ENCODE peak calls at places on chromosomes 7 and 10, in seven cellular contexts. B, J, F, W, I, P and D are unnamed samples. For H3K9me3, the result is how much of the 10 kb centered on the place peaks cover.

GRCh38 chr7:152059311-152059710 is 33.8 kb downstream of the GALNT11 start:
- DNase-seq in B (no peak), J (no peak), F (no peak), W (no peak), I (no peak), P (no peak), D (no peak)

GRCh38 chr10:101295266-101295665 is 58.7 kb upstream of the BTRC start:
- DNase-seq in B (no peak), J (no peak), F (no peak), W (no peak), I (no peak), P (no peak), D (no peak)

GRCh38 chr10:73641272-73642060 is at the start of gene MYOZ1:
- DNase-seq in B (no peak), J (peak), F (no peak), W (no peak), I (peak), P (no peak), D (no peak)

GRCh38 chr10:33333260-33334169 is 952 bp downstream of the NRP1 start:
- DNase-seq in B (no peak), J (no peak), F (peak), W (peak), I (peak), P (no peak), D (no peak)

GRCh38 chr10:91090761-91091529 is 129.5 kb upstream of the PCGF5 start:
- DNase-seq in B (no peak), J (no peak), F (no peak), W (no peak), I (peak), P (no peak), D (no peak)

GRCh38 chr7:27897441-27897847 is 157.5 kb downstream of the TAX1BP1 start:
- DNase-seq in B (peak), J (peak), F (no peak), W (no peak), I (no peak), P (no peak), D (no peak)

GRCh38 chr7:21844742-21845141 is 101.0 kb downstream of the CDCA7L start:
- DNase-seq in B (no peak), J (no peak), F (no peak), W (no peak), I (peak), P (no peak), D (no peak)

GRCh38 chr10:132506711-132507466 is 30.7 kb upstream of the INPP5A start:
- DNase-seq in B (no peak), J (no peak), F (no peak), W (no peak), I (peak), P (no peak), D (no peak)

GRCh38 chr10:34522542-34522941 is 292.6 kb downstream of the PARD3 start:
- DNase-seq in B (no peak), J (peak), F (no peak), W (peak), I (peak), P (no peak), D (no peak)

GRCh38 chr7:19317461-19317860 is 172.2 kb upstream of the FERD3L start:
- DNase-seq in B (no peak), J (no peak), F (no peak), W (no peak), I (no peak), P (no peak), D (no peak)

GRCh38 chr10:120600871-120601644 is 144.0 kb downstream of the PLPP4 start:
- DNase-seq in B (no peak), J (peak), F (no peak), W (no peak), I (peak), P (no peak), D (no peak)

GRCh38 chr10:58280485-58280884 is 11.5 kb downstream of the CISD1 start:
- DNase-seq in B (no peak), J (no peak), F (no peak), W (no peak), I (peak), P (no peak), D (no peak)

GRCh38 chr10:114374141-114374791 is 30.0 kb downstream of the AFAP1L2 start:
- DNase-seq in B (peak), J (no peak), F (no peak), W (no peak), I (peak), P (peak), D (no peak)

GRCh38 chr10:90856964-90857634 is 740 bp downstream of the HTR7 start:
- DNase-seq in B (no peak), J (no peak), F (peak), W (no peak), I (peak), P (no peak), D (no peak)

GRCh38 chr10:13859979-13860619 is 273.3 kb downstream of the PRPF18 start:
- DNase-seq in B (no peak), J (no peak), F (no peak), W (no peak), I (peak), P (no peak), D (no peak)

GRCh38 chr7:34875481-34875880 is 161.8 kb downstream of the DPY19L1 start:
- DNase-seq in B (no peak), J (no peak), F (no peak), W (no peak), I (no peak), P (no peak), D (no peak)

GRCh38 chr7:151736403-151736909 is 140.5 kb downstream of the PRKAG2 start:
- DNase-seq in B (peak), J (peak), F (no peak), W (peak), I (peak), P (peak), D (no peak)

DNA sequence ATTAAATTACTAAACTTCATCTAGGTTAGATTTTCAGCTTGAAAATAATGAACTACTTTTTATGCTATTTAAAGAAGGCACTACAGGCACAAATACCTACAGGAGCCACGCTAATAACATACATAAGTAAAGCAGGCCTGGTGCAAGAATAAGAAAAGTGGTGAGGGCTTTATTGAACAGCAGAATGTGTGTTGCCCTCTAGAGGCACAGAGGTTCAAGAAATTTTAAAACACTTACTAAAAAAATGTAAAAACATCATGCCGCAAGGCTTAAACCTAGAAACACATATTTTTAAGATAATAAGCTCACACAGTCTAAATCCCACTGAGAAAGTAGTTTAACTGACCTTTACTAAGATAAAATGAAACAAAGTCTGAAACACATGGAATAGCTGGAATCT is 20.3 kb downstream of the CACUL1 start:
- DNase-seq in B (no peak), J (no peak), F (no peak), W (no peak), I (no peak), P (no peak), D (no peak)
- TF ChIP-seq CTCF in B (no peak), J (peak), F (no peak), W (peak), I (peak), P (no peak), D (peak)

GRCh38 chr10:123391275-123392028 is 237.2 kb downstream of the BUB3 start:
- DNase-seq in B (no peak), J (peak), F (no peak), W (no peak), I (no peak), P (no peak), D (no peak)
- H3K9me3 ChIP-seq in B (under half), J (under half), F (under half), W (under half), I (under half), P (under half), D (under half)

GRCh38 chr7:46685051-46685450 is 764.0 kb upstream of the IGFBP3 start:
- DNase-seq in B (no peak), J (no peak), F (no peak), W (no peak), I (no peak), P (no peak), D (no peak)
- TF ChIP-seq CTCF in B (no peak), J (no peak), F (no peak), W (no peak), I (no peak), P (peak), D (no peak)

GRCh38 chr7:99535667-99536066 is 16.2 kb downstream of the FAM200A start:
- DNase-seq in B (no peak), J (no peak), F (no peak), W (no peak), I (no peak), P (no peak), D (no peak)
- H3K9me3 ChIP-seq in B (under half), J (under half), F (under half), W (half or more), I (under half), P (under half), D (under half)

DNA sequence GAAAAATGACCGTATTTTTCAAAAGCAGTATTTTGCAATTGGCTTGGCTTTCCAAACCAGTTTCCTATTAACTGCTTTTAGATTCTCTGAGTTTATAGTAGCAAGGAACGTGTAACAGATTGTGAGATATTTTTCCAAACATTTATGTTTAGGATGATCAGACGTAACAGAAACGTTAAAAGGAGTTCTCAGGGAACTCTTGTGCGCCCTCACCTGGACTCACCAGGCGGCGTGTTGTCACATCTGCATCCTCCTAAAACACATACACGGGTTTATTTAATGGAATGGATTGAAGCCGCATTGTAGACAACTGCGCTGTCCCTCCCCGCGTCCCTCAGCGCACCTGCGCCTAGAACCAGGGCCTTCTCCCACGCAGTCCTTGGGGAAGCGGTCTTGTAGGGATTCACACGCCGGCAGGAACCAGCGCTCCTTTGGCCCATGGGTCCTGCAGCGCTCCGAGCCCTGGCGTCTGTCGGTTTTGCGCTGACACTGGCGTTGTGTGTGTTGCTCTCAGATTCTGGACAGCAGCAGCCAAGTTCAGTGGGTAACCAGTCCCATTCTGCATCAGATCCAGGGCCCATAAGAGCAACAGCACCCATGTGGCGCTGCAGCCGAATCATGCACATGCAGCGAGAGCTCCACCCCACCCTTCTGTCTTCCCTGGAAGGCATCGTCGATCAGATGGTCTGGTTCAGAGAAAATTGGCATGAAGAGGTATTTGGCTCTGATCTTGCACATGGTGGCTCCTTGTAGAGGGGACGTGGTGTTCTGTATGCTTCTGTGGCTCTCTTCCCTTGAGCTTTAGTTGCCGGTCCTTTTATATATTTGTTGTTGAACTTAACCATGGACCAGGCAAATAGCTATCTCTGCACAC is 114.9 kb downstream of the TRRAP start:
- DNase-seq in B (no peak), J (no peak), F (no peak), W (peak), I (no peak), P (no peak), D (no peak)
- TF ChIP-seq CTCF in B (no peak), J (no peak), F (no peak), W (no peak), I (no peak), P (no peak), D (no peak)

GRCh38 chr7:88546808-88547207 is 212.7 kb upstream of the ZNF804B start:
- DNase-seq in B (no peak), J (peak), F (no peak), W (peak), I (peak), P (no peak), D (no peak)
- H3K9me3 ChIP-seq in B (under half), J (under half), F (under half), W (under half), I (under half), P (under half), D (under half)

GRCh38 chr10:124649209-124649608 is 95.0 kb downstream of the FAM53B start:
- DNase-seq in B (no peak), J (no peak), F (no peak), W (no peak), I (no peak), P (peak), D (no peak)

GRCh38 chr10:124648131-124648475 is 96.1 kb downstream of the FAM53B start:
- DNase-seq in B (no peak), J (no peak), F (no peak), W (no peak), I (no peak), P (no peak), D (no peak)

GRCh38 chr10:124648738-124649137 is 95.4 kb downstream of the FAM53B start:
- DNase-seq in B (peak), J (peak), F (peak), W (no peak), I (peak), P (peak), D (peak)

GRCh38 chr10:124646483-124647352 is 97.5 kb downstream of the FAM53B start:
- DNase-seq in B (peak), J (no peak), F (no peak), W (peak), I (peak), P (peak), D (no peak)

DNA sequence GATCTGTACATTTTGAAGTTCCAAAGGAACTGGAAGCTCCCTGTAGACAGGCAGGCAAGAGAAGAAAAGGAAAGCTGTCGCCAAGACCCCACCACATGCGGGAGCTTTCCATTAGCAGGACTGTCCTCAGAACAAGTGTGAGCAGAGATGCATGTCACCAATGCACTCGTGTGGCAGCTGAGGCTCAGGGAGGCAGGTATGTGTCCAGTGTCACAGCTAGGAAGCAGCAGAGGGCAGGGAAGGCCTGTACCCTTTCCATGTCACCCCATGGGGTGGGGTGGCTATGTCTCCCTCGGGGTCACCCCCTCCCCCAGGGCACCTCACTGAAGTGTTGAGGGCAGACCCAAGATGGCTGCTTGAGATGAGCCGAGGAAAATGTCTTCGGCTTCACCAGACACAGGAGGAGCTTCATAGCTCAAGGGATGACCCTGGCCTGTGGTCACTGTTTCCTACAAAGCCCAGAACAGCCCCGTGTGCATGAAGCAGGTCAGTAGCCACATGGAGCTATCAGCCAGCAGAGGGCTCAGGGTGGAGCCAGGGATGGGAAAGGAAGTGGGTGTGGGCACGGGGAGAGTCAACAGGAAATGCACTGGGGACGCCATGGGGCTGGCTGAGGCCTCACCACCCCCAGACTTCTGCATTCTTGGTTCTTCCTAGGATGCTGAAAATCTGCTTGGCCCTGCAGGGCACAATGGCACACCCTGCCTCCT is 96.6 kb downstream of the FAM53B start:
- DNase-seq in B (peak), J (no peak), F (peak), W (peak), I (no peak), P (peak), D (peak)
- TF ChIP-seq CTCF in B (peak), J (peak), F (peak), W (no peak), I (peak), P (no peak), D (peak)

DNA sequence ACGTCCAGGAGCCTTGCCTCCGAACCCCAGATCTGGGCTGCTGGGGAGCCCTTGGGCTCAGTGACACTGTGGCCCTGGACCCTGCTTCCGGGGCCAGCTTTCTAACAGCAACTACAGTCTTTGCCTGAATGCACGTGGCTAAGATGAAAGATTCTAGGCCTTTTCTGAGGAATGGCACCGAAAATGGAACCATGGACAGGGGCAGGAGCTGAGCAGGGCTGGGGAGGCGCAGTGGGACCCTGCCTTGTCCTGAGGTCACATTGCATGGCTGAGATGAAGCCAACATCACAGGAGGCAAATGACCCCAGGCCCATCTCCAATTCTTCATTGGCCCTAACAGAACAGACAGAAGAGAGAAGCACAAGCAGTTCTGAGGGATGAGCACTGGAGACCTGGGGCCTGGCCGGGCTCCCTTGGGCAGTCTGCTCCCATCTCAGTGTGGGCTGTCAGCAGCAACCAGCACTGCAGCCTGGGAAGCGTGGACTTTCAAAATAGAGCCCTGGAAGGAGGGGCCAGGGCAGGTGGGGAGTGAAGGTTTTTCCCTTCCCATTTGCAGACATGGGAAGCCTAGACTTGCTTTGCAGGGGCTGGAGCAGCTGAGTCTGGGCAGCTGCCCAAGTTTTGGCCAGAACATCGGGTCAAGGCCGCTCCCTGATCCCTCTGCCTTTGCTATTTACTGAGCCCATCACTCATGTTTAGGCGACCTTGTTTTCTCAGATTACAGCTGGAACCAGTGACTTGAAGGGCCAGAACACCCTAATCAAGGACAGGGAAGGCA is 114.4 kb upstream of the TCERG1L start:
- DNase-seq in B (no peak), J (peak), F (no peak), W (no peak), I (no peak), P (no peak), D (no peak)
- H3K9me3 ChIP-seq in B (under half), J (under half), F (under half), W (under half), I (under half), P (under half), D (under half)

GRCh38 chr7:50353201-50353600 is 48.7 kb downstream of the IKZF1 start:
- DNase-seq in B (no peak), J (no peak), F (no peak), W (no peak), I (no peak), P (no peak), D (no peak)
- TF ChIP-seq CTCF in B (no peak), J (no peak), F (no peak), W (no peak), I (no peak), P (no peak), D (no peak)

GRCh38 chr7:139656387-139656786 is 121.4 kb downstream of the HIPK2 start:
- DNase-seq in B (no peak), J (no peak), F (no peak), W (no peak), I (peak), P (no peak), D (no peak)
- H3K9me3 ChIP-seq in B (under half), J (under half), F (under half), W (under half), I (under half), P (under half), D (under half)